ENCODE peak calls at places on chromosome 15, in five cellular contexts. G is kidney, I is stomach, O is neural progenitor cell, M is tibial artery. E is an unnamed sample. For H3K36me3, the result is how much of the 10 kb centered on the place peaks cover.

GRCh38 chr15:58410353-58410752 is 21.4 kb upstream of the LIPC start:
- DNase-seq in M (no peak), G (no peak), O (no peak), I (no peak), E (no peak)

GRCh38 chr15:67083135-67083766 is 17.8 kb downstream of the SMAD3 start:
- DNase-seq in I (no peak), M (no peak), O (no peak), G (no peak), E (no peak)

GRCh38 chr15:88661041-88661765 is 22.4 kb downstream of the ISG20 start:
- DNase-seq in G (no peak), O (no peak), I (no peak), M (no peak), E (no peak)

GRCh38 chr15:53634517-53635106 is 124.9 kb downstream of the WDR72 start:
- DNase-seq in I (no peak), O (no peak), M (no peak), G (no peak), E (no peak)

GRCh38 chr15:57522148-57522547 is 69.6 kb upstream of the MYZAP start:
- DNase-seq in M (no peak), G (peak), O (no peak), I (peak), E (no peak)

GRCh38 chr15:33226559-33227181 is 32.2 kb upstream of the FMN1 start:
- DNase-seq in G (no peak), I (peak), O (peak), M (no peak), E (no peak)

GRCh38 chr15:69666921-69667811 is 214.5 kb downstream of the RPLP1 start:
- DNase-seq in I (no peak), O (no peak), G (peak), M (no peak), E (no peak)

GRCh38 chr15:70761931-70762468 is 1.4 kb downstream of the UACA start:
- DNase-seq in O (no peak), G (no peak), I (no peak), M (no peak), E (no peak)

GRCh38 chr15:60720493-60721231 is 241.7 kb upstream of the ICE2 start:
- DNase-seq in G (no peak), M (no peak), I (no peak), O (no peak), E (no peak)

GRCh38 chr15:100710213-100710612 is 107.8 kb downstream of the ASB7 start:
- DNase-seq in M (no peak), G (no peak), I (no peak), O (no peak), E (no peak)

GRCh38 chr15:88904257-88904807 is 8.8 kb downstream of the MFGE8 start:
- DNase-seq in O (no peak), I (no peak), G (no peak), M (no peak), E (no peak)

GRCh38 chr15:88843334-88843733 is 40.1 kb downstream of the ACAN start:
- DNase-seq in G (no peak), I (no peak), O (no peak), M (no peak), E (no peak)

GRCh38 chr15:73683624-73684536 is at the start of gene CD276:
- DNase-seq in G (peak), M (peak), O (peak), I (peak), E (peak)

GRCh38 chr15:66075947-66076346 is 177.6 kb downstream of the MEGF11 start:
- DNase-seq in M (no peak), O (no peak), I (no peak), G (no peak), E (no peak)

GRCh38 chr15:67188551-67189218 is 65.8 kb downstream of the AAGAB start:
- DNase-seq in I (no peak), G (no peak), O (no peak), M (peak), E (no peak)

GRCh38 chr15:43465105-43465504 is 27.9 kb downstream of the TP53BP1 start:
- DNase-seq in O (no peak), G (no peak), I (no peak), M (no peak), E (no peak)

GRCh38 chr15:64072812-64073211 is 20.8 kb downstream of the CIAO2A start:
- DNase-seq in G (no peak), I (no peak), O (no peak), M (no peak), E (no peak)

GRCh38 chr15:43509002-43509922 is 8.1 kb upstream of the MAP1A start:
- DNase-seq in O (peak), M (peak), G (no peak), I (no peak), E (peak)

GRCh38 chr15:81400640-81401236 is 26.7 kb upstream of the TMC3 start:
- DNase-seq in I (no peak), O (peak), G (no peak), M (no peak), E (no peak)

GRCh38 chr15:75677601-75678323 is 30.1 kb downstream of the SNX33 start:
- DNase-seq in G (no peak), O (peak), I (no peak), M (no peak), E (no peak)

GRCh38 chr15:62648954-62649353 is 393.6 kb upstream of the TPM1 start:
- DNase-seq in G (no peak), M (no peak), I (no peak), O (no peak), E (no peak)

GRCh38 chr15:40256642-40257235 is 17.9 kb downstream of the PAK6 start:
- DNase-seq in O (no peak), M (no peak), G (peak), I (no peak), E (no peak)

GRCh38 chr15:40695469-40695910 is 516 bp downstream of the RAD51 start:
- DNase-seq in G (peak), I (no peak), M (no peak), O (no peak), E (no peak)

GRCh38 chr15:94579261-94579660 is 347.9 kb downstream of the MCTP2 start:
- DNase-seq in O (no peak), I (no peak), M (no peak), G (no peak), E (no peak)
- H3K4me3 ChIP-seq in O (no peak), I (no peak), M (no peak), G (no peak), E (no peak)

DNA sequence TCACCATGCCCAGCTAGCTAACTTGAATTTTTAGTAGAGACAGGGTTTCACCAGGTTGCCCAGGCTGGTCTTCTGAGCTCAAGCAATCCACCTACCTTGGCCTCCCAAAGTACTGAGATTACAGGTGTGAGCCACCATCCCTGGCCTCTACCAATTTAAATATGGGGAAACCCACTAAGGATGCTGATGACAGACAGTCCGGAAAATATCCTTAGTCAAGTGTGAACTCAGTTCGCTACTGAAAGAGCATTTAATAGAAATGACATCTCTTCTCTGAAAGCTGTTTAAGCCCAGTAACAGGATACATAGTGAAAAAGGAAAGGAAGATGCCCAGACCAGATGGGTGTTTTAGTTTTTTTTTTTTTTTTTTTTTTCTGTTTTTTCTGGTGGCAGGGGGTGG is 7.7 kb upstream of the GRAMD2A start:
- DNase-seq in M (no peak), O (no peak), G (no peak), I (no peak), E (peak)
- H3K36me3 ChIP-seq in M (half or more), O (under half), G (half or more), I (half or more), E (half or more)

GRCh38 chr15:52340093-52340492 is 44.5 kb upstream of the MYO5C start:
- DNase-seq in M (no peak), I (no peak), O (no peak), G (no peak), E (no peak)
- H3K27ac ChIP-seq in M (no peak), I (no peak), O (no peak), G (no peak), E (no peak)

GRCh38 chr15:38540516-38540915 is 24.1 kb downstream of the RASGRP1 start:
- DNase-seq in M (no peak), I (no peak), G (no peak), O (no peak), E (no peak)
- H3K4me3 ChIP-seq in M (no peak), I (no peak), G (no peak), O (no peak), E (no peak)

GRCh38 chr15:48427479-48427878 is 96.2 kb downstream of the DUT start:
- DNase-seq in I (no peak), G (no peak), O (no peak), M (no peak), E (peak)

GRCh38 chr15:48426941-48427340 is 95.7 kb downstream of the DUT start:
- DNase-seq in G (no peak), O (no peak), M (no peak), I (no peak), E (no peak)

GRCh38 chr15:48426047-48426446 is 94.8 kb downstream of the DUT start:
- DNase-seq in M (no peak), O (no peak), G (no peak), I (no peak), E (no peak)

GRCh38 chr15:48425051-48425450 is 93.8 kb downstream of the DUT start:
- DNase-seq in M (no peak), I (no peak), O (no peak), G (no peak), E (no peak)

DNA sequence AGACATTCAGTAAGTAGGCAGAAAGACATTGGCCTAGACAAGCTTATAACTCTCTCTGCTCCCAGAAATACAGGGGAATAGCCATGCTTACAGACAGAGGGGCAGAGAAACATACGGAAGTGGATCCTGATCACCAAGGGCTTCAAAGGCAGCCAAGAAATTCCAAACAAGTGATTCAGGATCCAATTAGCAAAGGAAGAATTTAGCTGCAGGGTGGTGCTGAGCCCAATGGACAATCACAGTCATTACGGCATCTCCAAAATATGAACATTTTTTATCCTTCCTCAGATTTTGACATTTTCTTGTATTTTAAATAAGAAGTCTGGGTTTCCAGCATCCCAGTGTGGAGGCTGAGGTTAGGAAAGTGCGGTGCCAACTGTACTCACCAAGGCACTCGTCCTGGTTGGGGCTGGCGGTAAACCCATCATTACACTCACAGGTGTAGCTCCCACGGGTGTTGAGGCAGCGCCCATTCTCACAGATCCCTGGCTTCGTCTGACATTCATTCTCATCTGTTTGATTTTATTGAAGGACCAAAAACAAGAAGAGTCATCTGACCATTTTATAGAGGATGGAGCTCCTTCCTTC is 96.8 kb downstream of the DUT start:
- DNase-seq in I (no peak), G (no peak), M (no peak), O (no peak), E (no peak)
- H3K36me3 ChIP-seq in I (half or more), G (under half), M (half or more), O (under half), E (under half)

GRCh38 chr15:44595246-44595645 is 58.3 kb downstream of the EIF3J start:
- DNase-seq in I (no peak), O (no peak), M (no peak), G (no peak), E (no peak)
- H3K27ac ChIP-seq in I (no peak), O (no peak), M (no peak), G (no peak), E (no peak)

GRCh38 chr15:90956551-90957104 is 1.9 kb downstream of the RCCD1 start:
- DNase-seq in M (peak), G (peak), O (peak), I (peak), E (peak)

GRCh38 chr15:90955911-90956310 is 1.2 kb downstream of the RCCD1 start:
- DNase-seq in I (peak), M (no peak), G (peak), O (no peak), E (no peak)

GRCh38 chr15:90954712-90955671 is at the start of gene RCCD1:
- DNase-seq in O (peak), I (peak), M (peak), G (peak), E (peak)

GRCh38 chr15:90952901-90953677 is 1.6 kb upstream of the RCCD1 start:
- DNase-seq in M (no peak), O (no peak), G (peak), I (no peak), E (no peak)

DNA sequence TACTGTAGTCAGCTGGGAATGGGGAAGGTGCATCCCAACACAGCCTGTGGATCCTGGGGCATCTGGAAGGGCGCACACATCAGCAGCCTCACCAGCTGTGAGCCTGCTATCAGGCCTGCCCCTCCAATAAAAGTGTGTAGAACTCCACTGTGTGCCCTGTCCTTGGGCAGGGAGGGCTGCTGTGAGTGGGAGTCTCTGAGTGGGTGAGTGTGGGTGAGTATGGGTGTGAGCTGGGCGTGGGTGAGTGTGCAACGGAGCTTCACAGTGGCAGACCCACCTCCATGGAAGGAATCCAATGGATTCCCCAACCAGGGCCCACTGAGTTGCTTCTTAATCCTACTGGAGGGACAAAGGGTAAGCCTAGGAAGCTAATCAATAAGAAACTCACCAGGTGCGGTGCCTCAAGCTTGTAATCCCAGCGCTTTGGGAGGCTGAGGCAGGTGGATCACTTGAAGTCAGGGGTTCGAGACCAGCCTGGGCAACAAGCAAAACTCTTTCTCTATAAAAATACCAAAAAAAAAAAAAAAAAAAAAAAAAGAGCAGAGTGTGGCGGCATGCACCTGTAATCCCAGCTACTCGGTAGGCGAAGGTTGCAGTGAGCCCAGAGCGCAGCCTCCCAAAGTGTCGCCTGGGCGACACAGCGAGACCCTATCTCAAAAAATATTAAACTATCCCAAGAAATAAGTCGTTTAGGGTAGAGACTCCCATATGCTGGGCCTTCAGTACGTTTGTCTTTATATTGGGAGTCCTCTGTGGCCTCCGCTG is 555 bp upstream of the RCCD1 start:
- DNase-seq in G (peak), I (no peak), M (no peak), O (peak), E (no peak)
- H3K4me3 ChIP-seq in G (no peak), I (peak), M (peak), O (peak), E (peak)

GRCh38 chr15:42352401-42352800 is 6.9 kb upstream of the CAPN3 start:
- DNase-seq in G (no peak), I (no peak), M (no peak), O (no peak), E (no peak)
- H3K36me3 ChIP-seq in G (under half), I (half or more), M (under half), O (under half), E (under half)

E was measured in endodermal cell.